ENCODE peak calls at places on chromosomes 2 and 18, in ten cellular contexts. One of them, this sample, is unnamed.

GRCh38 chr2:191927319-191927867 is 80.5 kb upstream of the CAVIN2 start:
- DNase-seq in upper lobe of right lung: no peak
- DNase-seq in activated CD8-positive, alpha-beta memory T cell treated with anti-CD3 and anti-CD28 coated beads, Interleukin-2, amount 50 U/mL, for 48 hours: no peak
- DNase-seq in fibroblast of the conjunctiva: peak; percentile 89
- DNase-seq in colonic mucosa: peak; percentile 60
- DNase-seq in AG20443: peak; percentile 49
- DNase-seq in PC-9: peak; percentile 82
- DNase-seq in tibial nerve: peak; percentile 75
- DNase-seq in neural crest cell: no peak
- DNase-seq in activated effector memory CD4-positive, alpha-beta T cell treated with Interleukin-2 at 50 U/mL for 16 hours: no peak
- DNase-seq in this sample: no peak

GRCh38 chr2:17083902-17084301 is 418.3 kb upstream of the CYRIA start:
- DNase-seq in fibroblast of the conjunctiva: no peak
- DNase-seq in upper lobe of right lung: no peak
- DNase-seq in AG20443: no peak
- DNase-seq in colonic mucosa: no peak
- DNase-seq in activated effector memory CD4-positive, alpha-beta T cell treated with Interleukin-2 at 50 U/mL for 16 hours: no peak
- DNase-seq in activated CD8-positive, alpha-beta memory T cell treated with anti-CD3 and anti-CD28 coated beads, Interleukin-2, amount 50 U/mL, for 48 hours: no peak
- DNase-seq in PC-9: no peak
- DNase-seq in neural crest cell: no peak
- DNase-seq in tibial nerve: no peak
- DNase-seq in this sample: no peak

GRCh38 chr2:76867854-76868253 is 654.3 kb downstream of the LRRTM4 start:
- DNase-seq in fibroblast of the conjunctiva: peak; percentile 27
- DNase-seq in upper lobe of right lung: no peak
- DNase-seq in AG20443: no peak
- DNase-seq in PC-9: no peak
- DNase-seq in tibial nerve: no peak
- DNase-seq in activated CD8-positive, alpha-beta memory T cell treated with anti-CD3 and anti-CD28 coated beads, Interleukin-2, amount 50 U/mL, for 48 hours: no peak
- DNase-seq in activated effector memory CD4-positive, alpha-beta T cell treated with Interleukin-2 at 50 U/mL for 16 hours: no peak
- DNase-seq in neural crest cell: no peak
- DNase-seq in colonic mucosa: no peak
- DNase-seq in this sample: no peak

GRCh38 chr2:172772637-172773036 is 37.0 kb downstream of the RAPGEF4 start:
- DNase-seq in neural crest cell: no peak
- DNase-seq in AG20443: peak; percentile 17
- DNase-seq in PC-9: no peak
- DNase-seq in tibial nerve: no peak
- DNase-seq in fibroblast of the conjunctiva: no peak
- DNase-seq in upper lobe of right lung: no peak
- DNase-seq in colonic mucosa: no peak
- DNase-seq in activated effector memory CD4-positive, alpha-beta T cell treated with Interleukin-2 at 50 U/mL for 16 hours: no peak
- DNase-seq in activated CD8-positive, alpha-beta memory T cell treated with anti-CD3 and anti-CD28 coated beads, Interleukin-2, amount 50 U/mL, for 48 hours: no peak
- DNase-seq in this sample: no peak

GRCh38 chr2:226611196-226611943 is 188.2 kb downstream of the IRS1 start:
- DNase-seq in AG20443: peak; percentile 11
- DNase-seq in tibial nerve: no peak
- DNase-seq in neural crest cell: no peak
- DNase-seq in activated CD8-positive, alpha-beta memory T cell treated with anti-CD3 and anti-CD28 coated beads, Interleukin-2, amount 50 U/mL, for 48 hours: no peak
- DNase-seq in upper lobe of right lung: no peak
- DNase-seq in activated effector memory CD4-positive, alpha-beta T cell treated with Interleukin-2 at 50 U/mL for 16 hours: no peak
- DNase-seq in fibroblast of the conjunctiva: no peak
- DNase-seq in PC-9: no peak
- DNase-seq in colonic mucosa: no peak
- DNase-seq in this sample: no peak

GRCh38 chr2:12978058-12978835 is 261.5 kb downstream of the TRIB2 start:
- DNase-seq in upper lobe of right lung: no peak
- DNase-seq in tibial nerve: no peak
- DNase-seq in PC-9: no peak
- DNase-seq in colonic mucosa: no peak
- DNase-seq in AG20443: no peak
- DNase-seq in activated CD8-positive, alpha-beta memory T cell treated with anti-CD3 and anti-CD28 coated beads, Interleukin-2, amount 50 U/mL, for 48 hours: no peak
- DNase-seq in activated effector memory CD4-positive, alpha-beta T cell treated with Interleukin-2 at 50 U/mL for 16 hours: no peak
- DNase-seq in neural crest cell: no peak
- DNase-seq in fibroblast of the conjunctiva: no peak
- DNase-seq in this sample: no peak

GRCh38 chr2:12663306-12664037 is 53.3 kb upstream of the TRIB2 start:
- DNase-seq in activated CD8-positive, alpha-beta memory T cell treated with anti-CD3 and anti-CD28 coated beads, Interleukin-2, amount 50 U/mL, for 48 hours: no peak
- DNase-seq in PC-9: no peak
- DNase-seq in activated effector memory CD4-positive, alpha-beta T cell treated with Interleukin-2 at 50 U/mL for 16 hours: no peak
- DNase-seq in colonic mucosa: no peak
- DNase-seq in AG20443: no peak
- DNase-seq in fibroblast of the conjunctiva: no peak
- DNase-seq in tibial nerve: peak; percentile 33
- DNase-seq in upper lobe of right lung: no peak
- DNase-seq in neural crest cell: no peak
- DNase-seq in this sample: peak; percentile 19

GRCh38 chr2:168700615-168701245 is 101.7 kb upstream of the NOSTRIN start:
- DNase-seq in tibial nerve: no peak
- DNase-seq in activated CD8-positive, alpha-beta memory T cell treated with anti-CD3 and anti-CD28 coated beads, Interleukin-2, amount 50 U/mL, for 48 hours: no peak
- DNase-seq in neural crest cell: no peak
- DNase-seq in upper lobe of right lung: no peak
- DNase-seq in PC-9: no peak
- DNase-seq in colonic mucosa: peak; percentile 66
- DNase-seq in AG20443: no peak
- DNase-seq in fibroblast of the conjunctiva: peak; percentile 69
- DNase-seq in activated effector memory CD4-positive, alpha-beta T cell treated with Interleukin-2 at 50 U/mL for 16 hours: no peak
- DNase-seq in this sample: no peak

GRCh38 chr2:15943914-15944313 is 3.6 kb downstream of the MYCN start:
- DNase-seq in fibroblast of the conjunctiva: no peak
- DNase-seq in AG20443: no peak
- DNase-seq in activated CD8-positive, alpha-beta memory T cell treated with anti-CD3 and anti-CD28 coated beads, Interleukin-2, amount 50 U/mL, for 48 hours: no peak
- DNase-seq in PC-9: no peak
- DNase-seq in activated effector memory CD4-positive, alpha-beta T cell treated with Interleukin-2 at 50 U/mL for 16 hours: no peak
- DNase-seq in tibial nerve: peak; percentile 20
- DNase-seq in colonic mucosa: peak; percentile 48
- DNase-seq in neural crest cell: no peak
- DNase-seq in upper lobe of right lung: no peak
- DNase-seq in this sample: peak; percentile 29

GRCh38 chr18:44543387-44543786 is 137.3 kb upstream of the SETBP1 start:
- DNase-seq in activated CD8-positive, alpha-beta memory T cell treated with anti-CD3 and anti-CD28 coated beads, Interleukin-2, amount 50 U/mL, for 48 hours: no peak
- DNase-seq in neural crest cell: no peak
- DNase-seq in tibial nerve: no peak
- DNase-seq in PC-9: no peak
- DNase-seq in AG20443: no peak
- DNase-seq in colonic mucosa: no peak
- DNase-seq in upper lobe of right lung: no peak
- DNase-seq in activated effector memory CD4-positive, alpha-beta T cell treated with Interleukin-2 at 50 U/mL for 16 hours: no peak
- DNase-seq in fibroblast of the conjunctiva: no peak
- DNase-seq in this sample: no peak

GRCh38 chr2:75208738-75209137 is 9.4 kb upstream of the TACR1 start:
- DNase-seq in activated effector memory CD4-positive, alpha-beta T cell treated with Interleukin-2 at 50 U/mL for 16 hours: no peak
- DNase-seq in fibroblast of the conjunctiva: no peak
- DNase-seq in PC-9: peak; percentile 78
- DNase-seq in tibial nerve: no peak
- DNase-seq in upper lobe of right lung: no peak
- DNase-seq in colonic mucosa: no peak
- DNase-seq in neural crest cell: no peak
- DNase-seq in AG20443: no peak
- DNase-seq in activated CD8-positive, alpha-beta memory T cell treated with anti-CD3 and anti-CD28 coated beads, Interleukin-2, amount 50 U/mL, for 48 hours: no peak
- DNase-seq in this sample: no peak

GRCh38 chr2:101521497-101521896 is 46.6 kb upstream of the RFX8 start:
- DNase-seq in activated CD8-positive, alpha-beta memory T cell treated with anti-CD3 and anti-CD28 coated beads, Interleukin-2, amount 50 U/mL, for 48 hours: no peak
- DNase-seq in activated effector memory CD4-positive, alpha-beta T cell treated with Interleukin-2 at 50 U/mL for 16 hours: no peak
- DNase-seq in fibroblast of the conjunctiva: no peak
- DNase-seq in colonic mucosa: no peak
- DNase-seq in neural crest cell: no peak
- DNase-seq in tibial nerve: no peak
- DNase-seq in PC-9: no peak
- DNase-seq in upper lobe of right lung: no peak
- DNase-seq in AG20443: no peak
- DNase-seq in this sample: no peak